ENCODE peak calls at places on chromosome 15, in seven cellular contexts. C is HepG2, X is K562, Q is SK-N-SH, W is GM12878, R is H1, Z is GM12892. D is an unnamed sample.

GRCh38 chr15:42084465-42085235 is 9.7 kb downstream of the PLA2G4D start:
- DNase-seq in Z (peak), C (peak), X (peak), Q (peak), W (no peak), R (peak), D (peak)

GRCh38 chr15:90681480-90681879 is 35.7 kb upstream of the BLM start:
- DNase-seq in W (no peak), Z (no peak), R (no peak), C (no peak), Q (no peak), X (no peak), D (no peak)

GRCh38 chr15:61315471-61315870 is 86.4 kb upstream of the RORA start:
- DNase-seq in Z (no peak), C (no peak), X (no peak), R (no peak), Q (no peak), W (no peak), D (no peak)

GRCh38 chr15:100501095-100501494 is 27.7 kb downstream of the CERS3 start:
- DNase-seq in Z (no peak), W (no peak), X (no peak), R (no peak), C (no peak), Q (no peak), D (no peak)

GRCh38 chr15:68561146-68561545 is 17.6 kb upstream of the CORO2B start:
- DNase-seq in Q (no peak), R (no peak), X (no peak), C (no peak), W (no peak), Z (no peak), D (no peak)

GRCh38 chr15:64105113-64105704 is 9.4 kb downstream of the SNX1 start:
- DNase-seq in Q (no peak), W (no peak), C (no peak), R (no peak), Z (no peak), X (peak), D (no peak)

GRCh38 chr15:68626739-68627138 is 47.9 kb downstream of the CORO2B start:
- DNase-seq in Z (no peak), Q (no peak), C (no peak), X (no peak), W (no peak), R (no peak), D (no peak)

GRCh38 chr15:42344763-42345162 is 14.5 kb upstream of the CAPN3 start:
- DNase-seq in X (no peak), C (no peak), Z (no peak), Q (no peak), W (no peak), R (no peak), D (no peak)

GRCh38 chr15:82768414-82769081 is 37.3 kb downstream of the FSD2 start:
- DNase-seq in Q (no peak), C (no peak), X (no peak), Z (no peak), W (no peak), R (no peak), D (no peak)

GRCh38 chr15:71294636-71295241 is 179.5 kb downstream of the THSD4 start:
- DNase-seq in Z (no peak), C (no peak), X (no peak), Q (no peak), W (no peak), R (no peak), D (no peak)

GRCh38 chr15:90375071-90375470 is 13.0 kb upstream of the IQGAP1 start:
- DNase-seq in Q (no peak), X (no peak), W (no peak), Z (no peak), R (no peak), C (no peak), D (no peak)

GRCh38 chr15:71085809-71086208 is 29.5 kb upstream of the THSD4 start:
- DNase-seq in W (no peak), C (no peak), Z (no peak), R (peak), X (no peak), Q (no peak), D (no peak)

GRCh38 chr15:98794211-98794610 is 145.9 kb downstream of the IGF1R start:
- DNase-seq in Z (no peak), R (no peak), Q (no peak), C (no peak), X (no peak), W (no peak), D (no peak)

GRCh38 chr15:97745481-97746071 is 214.9 kb upstream of the ARRDC4 start:
- DNase-seq in R (no peak), C (peak), X (peak), Q (peak), W (no peak), Z (no peak), D (peak)

GRCh38 chr15:75203908-75204263 is 2.2 kb downstream of the C15orf39 start:
- DNase-seq in X (no peak), Q (no peak), W (no peak), R (no peak), Z (no peak), C (no peak), D (no peak)

GRCh38 chr15:64426845-64427465 is 33.4 kb upstream of the ZNF609 start:
- DNase-seq in R (no peak), X (no peak), W (no peak), Q (no peak), Z (no peak), C (peak), D (no peak)

DNA sequence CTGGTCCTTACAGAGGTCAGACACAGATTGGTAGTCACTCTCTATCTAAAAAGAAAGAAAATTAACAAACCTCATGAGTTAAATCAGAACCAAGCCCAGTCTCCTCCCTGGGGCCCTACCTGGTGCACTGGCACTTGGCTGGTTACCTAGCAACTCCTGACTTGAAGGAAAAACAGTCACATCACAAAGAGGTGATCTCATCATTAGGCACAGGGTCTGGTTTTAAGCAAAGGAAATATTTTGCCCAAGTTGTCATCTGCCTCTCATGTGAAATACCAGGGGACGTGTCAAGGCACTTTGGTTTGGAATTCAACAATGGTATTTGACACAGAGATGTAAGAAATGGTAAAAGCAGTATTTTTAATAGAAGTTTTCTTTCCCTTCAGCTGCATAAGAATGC is 47.7 kb upstream of the FMN1 start:
- DNase-seq in R (no peak), W (no peak), C (peak), Z (no peak), Q (peak), X (no peak), D (no peak)
- TF ChIP-seq TAF1 in R (no peak), W (no peak), C (no peak), Z (no peak), Q (no peak), X (no peak), D (no peak)

GRCh38 chr15:91704343-91704742 is 149.2 kb upstream of the SLCO3A1 start:
- DNase-seq in Q (no peak), C (no peak), X (no peak), Z (no peak), R (no peak), W (no peak), D (no peak)

GRCh38 chr15:91706366-91707032 is 147.0 kb upstream of the SLCO3A1 start:
- DNase-seq in R (peak), Q (peak), X (peak), Z (no peak), C (peak), W (peak), D (peak)

GRCh38 chr15:91711384-91712082 is 142.0 kb upstream of the SLCO3A1 start:
- DNase-seq in Q (no peak), X (no peak), Z (no peak), C (no peak), R (no peak), W (no peak), D (no peak)

DNA sequence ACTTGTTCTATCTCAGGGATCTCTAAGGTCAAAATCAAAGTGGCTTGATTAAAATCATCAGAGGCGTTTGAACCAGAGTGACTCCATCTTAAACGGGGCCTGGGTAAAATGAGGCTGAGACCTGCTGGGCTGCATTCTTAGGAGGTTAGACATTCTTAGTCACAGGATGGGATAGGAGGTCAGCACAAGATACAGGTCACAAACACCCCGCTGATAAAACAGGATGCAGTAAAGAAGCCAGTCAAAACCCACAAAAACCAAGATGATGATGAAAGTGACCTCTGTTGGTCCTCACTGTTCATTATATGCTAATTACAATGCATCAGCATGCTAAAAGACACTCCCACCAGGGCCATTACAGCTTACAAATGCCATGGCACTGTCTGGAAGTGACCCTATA is 143.4 kb upstream of the SLCO3A1 start:
- DNase-seq in Q (no peak), C (no peak), R (no peak), X (no peak), Z (no peak), W (no peak), D (no peak)
- TF ChIP-seq POLR2AphosphoS5 in Q (no peak), C (no peak), R (no peak), X (no peak), Z (no peak), W (no peak), D (no peak)

GRCh38 chr15:58528197-58528870 is 96.5 kb downstream of the LIPC start:
- DNase-seq in W (no peak), Z (no peak), Q (no peak), X (no peak), C (peak), R (no peak), D (no peak)
- TF ChIP-seq TAF1 in W (no peak), Z (no peak), Q (no peak), X (no peak), C (no peak), R (no peak), D (no peak)

DNA sequence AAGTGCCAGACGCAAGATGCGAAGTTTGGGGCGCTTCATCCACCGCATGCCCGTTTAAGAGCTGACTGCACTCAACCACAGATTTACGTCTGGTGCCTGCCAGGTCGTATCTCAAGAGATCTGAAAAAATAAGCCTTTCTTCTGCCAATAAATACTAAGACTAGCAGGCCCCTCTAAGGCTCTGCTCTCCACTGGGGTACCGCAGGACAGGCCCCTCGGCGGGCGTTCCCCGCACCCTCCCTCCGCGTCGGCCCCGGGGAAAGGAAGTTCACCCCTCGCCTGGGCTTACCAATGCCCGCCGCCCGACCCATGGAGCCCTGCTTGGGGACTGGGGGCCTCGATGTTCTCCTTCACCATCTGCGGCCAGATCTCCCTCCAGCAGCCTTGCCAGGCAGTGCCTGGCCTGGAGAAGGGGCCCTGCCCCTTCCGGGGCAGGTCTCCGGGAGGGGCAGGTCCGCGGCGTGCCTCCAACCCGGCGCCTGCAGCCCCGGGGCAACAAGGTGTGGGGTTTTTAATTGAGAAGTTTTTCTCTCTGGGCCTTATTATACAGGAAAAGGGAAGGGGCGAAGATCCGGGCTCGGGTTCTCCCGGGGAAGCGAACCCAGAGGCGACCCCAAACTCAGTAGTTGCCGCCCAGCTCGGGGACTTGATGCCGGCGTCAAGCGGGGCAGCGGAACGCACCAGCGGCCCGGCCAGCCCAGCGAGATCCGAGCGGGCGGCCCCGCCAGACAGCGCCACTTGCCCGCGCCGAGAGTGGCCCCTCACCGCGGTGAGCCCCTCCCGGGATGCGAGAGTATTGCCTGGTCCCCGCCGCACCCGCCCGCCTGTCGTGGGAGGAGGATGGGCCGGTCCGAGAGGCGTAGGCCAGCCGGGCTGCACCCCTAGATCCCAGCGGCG is 742 bp downstream of the GOLGA8B start:
- DNase-seq in X (peak), Z (peak), Q (peak), R (no peak), W (no peak), C (no peak), D (peak)
- TF ChIP-seq POLR2AphosphoS5 in X (no peak), Z (no peak), Q (peak), R (no peak), W (no peak), C (peak), D (no peak)

GRCh38 chr15:78696436-78696835 is 55.4 kb upstream of the CHRNB4 start:
- DNase-seq in W (no peak), X (no peak), Q (no peak), C (no peak), R (no peak), Z (no peak), D (no peak)
- TF ChIP-seq TAF1 in W (no peak), X (no peak), Q (no peak), C (no peak), R (no peak), Z (no peak), D (no peak)

DNA sequence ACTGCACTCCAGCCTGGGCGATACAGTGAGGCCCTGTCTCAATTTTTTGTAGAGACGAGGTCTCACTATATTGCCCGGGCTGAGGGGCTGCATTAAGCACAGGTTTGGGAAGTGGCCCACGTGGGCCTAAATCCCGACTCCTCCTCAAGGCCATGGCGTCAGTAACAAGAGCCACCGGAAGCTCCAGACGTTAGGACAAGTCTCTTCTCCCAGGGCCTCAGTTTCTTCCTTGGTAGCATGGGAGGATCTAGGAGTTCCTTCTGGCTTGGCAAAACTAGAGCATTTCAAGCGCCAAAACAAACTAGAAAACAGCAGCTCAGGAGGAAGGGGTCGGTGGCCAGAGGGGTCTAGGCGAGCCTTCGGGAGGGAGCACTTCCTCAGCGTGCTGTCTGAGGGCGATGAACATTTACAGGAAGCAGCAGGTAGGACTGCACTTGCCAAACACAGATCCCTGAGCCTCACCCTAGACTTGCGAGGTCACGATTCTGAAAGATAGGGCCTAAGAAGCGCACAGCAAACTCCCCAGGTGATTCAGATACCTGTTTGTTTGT is 536 bp downstream of the SNAPC5 start:
- DNase-seq in W (no peak), Z (no peak), X (peak), R (no peak), C (peak), Q (no peak), D (no peak)
- TF ChIP-seq POLR2AphosphoS5 in W (no peak), Z (no peak), X (no peak), R (no peak), C (no peak), Q (no peak), D (no peak)

DNA sequence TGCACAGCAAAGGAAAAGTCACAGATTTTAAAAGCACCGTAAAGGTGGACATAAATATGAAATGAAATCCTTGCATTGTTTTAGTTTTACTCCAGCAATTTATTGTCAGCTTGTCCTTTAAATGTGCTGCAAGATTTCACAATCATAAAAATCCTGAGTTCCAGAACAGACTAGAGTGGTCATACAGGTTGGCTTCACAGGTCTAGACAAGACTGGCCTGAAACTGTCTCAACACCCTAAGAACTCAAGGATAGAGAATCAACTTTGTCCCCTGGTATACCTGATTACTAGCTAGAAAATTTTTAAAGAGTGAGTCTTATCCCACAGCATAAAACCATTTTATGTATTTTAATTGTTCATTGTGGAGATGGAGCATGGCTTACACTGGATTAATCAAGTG is 521.7 kb upstream of the MCTP2 start:
- DNase-seq in C (no peak), X (no peak), W (no peak), Z (no peak), R (no peak), Q (no peak), D (no peak)
- TF ChIP-seq TAF1 in C (no peak), X (no peak), W (no peak), Z (no peak), R (no peak), Q (no peak), D (no peak)

GRCh38 chr15:69808756-69809155 is 289.0 kb downstream of the TLE3 start:
- DNase-seq in C (no peak), Q (no peak), Z (no peak), X (no peak), W (no peak), R (no peak), D (no peak)
- TF ChIP-seq POLR2AphosphoS5 in C (no peak), Q (no peak), Z (no peak), X (no peak), W (no peak), R (no peak), D (no peak)

GRCh38 chr15:43483306-43484128 is 9.4 kb downstream of the TP53BP1 start:
- DNase-seq in W (no peak), C (no peak), R (no peak), Q (peak), X (peak), Z (no peak), D (no peak)

GRCh38 chr15:43487271-43487895 is 5.6 kb downstream of the TP53BP1 start:
- DNase-seq in W (no peak), C (no peak), Q (no peak), X (no peak), R (no peak), Z (no peak), D (no peak)

GRCh38 chr15:43488790-43489585 is 4.0 kb downstream of the TP53BP1 start:
- DNase-seq in W (no peak), X (no peak), C (no peak), R (no peak), Q (no peak), Z (no peak), D (no peak)

GRCh38 chr15:43484455-43484854 is 8.5 kb downstream of the TP53BP1 start:
- DNase-seq in W (no peak), C (no peak), X (no peak), Z (no peak), Q (no peak), R (no peak), D (no peak)
- TF ChIP-seq TAF1 in W (no peak), C (no peak), X (no peak), Z (no peak), Q (no peak), R (no peak), D (no peak)

GRCh38 chr15:31869640-31870335 is 160.5 kb upstream of the CHRNA7 start:
- DNase-seq in R (no peak), C (no peak), X (no peak), W (no peak), Z (no peak), Q (peak), D (no peak)

GRCh38 chr15:31871887-31872281 is 158.4 kb upstream of the CHRNA7 start:
- DNase-seq in W (no peak), R (no peak), C (no peak), X (no peak), Z (no peak), Q (no peak), D (no peak)

GRCh38 chr15:31871159-31871886 is 159.0 kb upstream of the CHRNA7 start:
- DNase-seq in X (no peak), Z (no peak), Q (no peak), W (no peak), R (no peak), C (no peak), D (no peak)

GRCh38 chr15:31867536-31868442 is 162.5 kb upstream of the CHRNA7 start:
- DNase-seq in X (peak), R (peak), W (peak), Z (peak), Q (peak), C (peak), D (peak)

DNA sequence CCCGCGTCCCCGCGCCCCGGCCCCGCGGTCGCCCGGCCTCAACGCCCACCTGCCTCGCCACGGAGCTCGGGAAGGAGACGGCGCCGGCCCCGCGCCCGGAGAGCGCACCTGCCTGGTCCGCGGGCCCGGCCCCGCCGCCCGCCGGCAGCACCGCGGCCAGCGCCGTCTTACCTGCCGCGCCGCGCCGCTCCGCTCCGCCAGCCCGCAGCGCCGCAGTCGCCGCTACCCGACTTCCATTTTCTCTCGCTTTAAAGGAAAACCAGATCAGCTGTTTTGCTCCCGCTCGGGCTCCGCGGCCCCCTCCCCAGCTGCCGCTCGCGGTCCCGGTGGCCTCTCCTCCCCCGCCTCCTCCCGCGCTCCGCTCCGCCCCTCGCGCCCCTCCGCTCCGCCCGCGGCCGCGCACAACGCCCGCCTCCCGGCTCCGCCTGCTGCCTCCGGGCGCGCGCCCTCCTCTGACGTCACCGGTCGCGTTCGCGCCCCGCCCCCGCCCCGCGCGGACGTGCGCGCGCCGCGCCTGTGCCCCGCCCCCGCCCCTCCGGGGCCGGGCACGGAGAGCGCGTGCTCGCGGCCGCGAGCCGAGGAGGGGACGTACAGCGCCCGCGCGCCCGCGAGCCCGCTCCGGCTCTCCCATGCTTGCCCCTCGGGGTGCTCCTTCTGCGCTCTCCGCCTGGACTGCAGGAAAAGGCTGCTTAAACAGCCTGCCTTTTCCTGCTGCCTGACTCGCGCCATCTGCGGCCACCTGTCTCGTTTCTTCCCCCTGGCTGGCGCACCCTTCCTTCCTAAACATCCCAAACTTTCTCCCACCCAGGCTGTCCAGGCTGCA is 159.8 kb upstream of the CHRNA7 start:
- DNase-seq in W (no peak), R (peak), C (peak), Q (peak), Z (peak), X (peak), D (peak)
- TF ChIP-seq POLR2AphosphoS5 in W (no peak), R (no peak), C (no peak), Q (no peak), Z (no peak), X (no peak), D (no peak)

D was measured in GM12891.